ENCODE peak calls at places on chromosomes 7 and 10, in four cellular contexts. O is colonic mucosa, R is mucosa of descending colon, S is mammary epithelial cell. Z is an unnamed sample.
A peak's percentile ranks its signal among the peaks of the same experiment; 100 is the strongest.

GRCh38 chr10:51137741-51138529 is 63.6 kb downstream of the PRKG1 start:
- DNase-seq in O (no peak), R (no peak), S (peak; percentile 50), Z (no peak)

GRCh38 chr10:63007112-63007511 is 126.0 kb upstream of the NRBF2 start:
- DNase-seq in O (no peak), R (no peak), S (no peak), Z (no peak)

GRCh38 chr10:10826125-10826524 is 191.5 kb upstream of the CELF2 start:
- DNase-seq in O (no peak), R (no peak), S (peak; percentile 81), Z (peak; percentile 30)

GRCh38 chr10:43262043-43262901 is 4.6 kb downstream of the RASGEF1A start:
- DNase-seq in O (peak; percentile 16), R (no peak), S (no peak), Z (no peak)

GRCh38 chr7:121278120-121279021 is 50.4 kb upstream of the WNT16 start:
- DNase-seq in O (no peak), R (no peak), S (peak; percentile 74), Z (no peak)

GRCh38 chr10:59240581-59241183 is 64.2 kb downstream of the PHYHIPL start:
- DNase-seq in O (peak; percentile 23), R (no peak), S (peak; percentile 16), Z (peak; percentile 24)

GRCh38 chr7:74718336-74718735 is 55.5 kb upstream of the NCF1 start:
- DNase-seq in O (no peak), R (no peak), S (peak; percentile 5), Z (no peak)

GRCh38 chr7:18020138-18020715 is 7.4 kb downstream of the PRPS1L1 start:
- DNase-seq in O (peak; percentile 21), R (no peak), S (no peak), Z (no peak)

GRCh38 chr7:143176128-143176527 is 7.1 kb upstream of the TAS2R39 start:
- DNase-seq in O (no peak), R (no peak), S (no peak), Z (no peak)

GRCh38 chr7:150324366-150324961 is 1.1 kb upstream of the ACTR3C start:
- DNase-seq in O (peak; percentile 69), R (peak; percentile 57), S (no peak), Z (no peak)
- H3K4me3 ChIP-seq in O (peak overlapping the region; percentile 74), R (no peak overlapping the region), S (no peak overlapping the region), Z (peak overlapping the region; percentile 42)

DNA sequence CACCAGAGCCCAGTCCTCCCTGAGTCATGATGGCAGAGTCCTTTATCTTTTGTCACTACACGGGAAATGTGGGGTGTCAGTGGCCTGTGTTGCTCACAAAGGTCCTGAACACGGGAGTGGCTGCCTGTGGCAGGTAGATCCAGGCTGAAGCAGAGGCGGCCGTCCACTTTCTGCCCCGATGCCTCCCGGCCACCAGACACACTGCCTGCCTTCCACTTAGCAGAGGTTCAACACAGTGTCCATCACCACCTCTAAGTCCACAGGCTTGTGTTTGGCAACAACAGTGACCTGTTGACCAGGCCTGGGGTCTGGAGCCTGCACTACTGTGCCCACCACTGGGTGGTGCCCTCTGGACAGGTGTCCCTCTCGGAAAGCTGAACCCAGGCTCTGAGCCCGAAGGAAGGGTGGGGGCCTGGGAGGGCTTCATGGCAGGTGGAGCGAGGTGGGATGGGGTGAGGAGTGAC is 49.9 kb upstream of the CAMK2B start:
- DNase-seq in O (no peak), R (no peak), S (no peak), Z (no peak)
- TF ChIP-seq CTCF in O (no peak), R (no peak), S (peak; percentile 2), Z (peak; percentile 7)

GRCh38 chr10:77711683-77712049 is 74.1 kb upstream of the KCNMA1 start:
- DNase-seq in O (no peak), R (no peak), S (no peak), Z (no peak)
- H3K4me3 ChIP-seq in O (no peak overlapping the region), R (no peak overlapping the region), S (no peak overlapping the region), Z (no peak overlapping the region)

DNA sequence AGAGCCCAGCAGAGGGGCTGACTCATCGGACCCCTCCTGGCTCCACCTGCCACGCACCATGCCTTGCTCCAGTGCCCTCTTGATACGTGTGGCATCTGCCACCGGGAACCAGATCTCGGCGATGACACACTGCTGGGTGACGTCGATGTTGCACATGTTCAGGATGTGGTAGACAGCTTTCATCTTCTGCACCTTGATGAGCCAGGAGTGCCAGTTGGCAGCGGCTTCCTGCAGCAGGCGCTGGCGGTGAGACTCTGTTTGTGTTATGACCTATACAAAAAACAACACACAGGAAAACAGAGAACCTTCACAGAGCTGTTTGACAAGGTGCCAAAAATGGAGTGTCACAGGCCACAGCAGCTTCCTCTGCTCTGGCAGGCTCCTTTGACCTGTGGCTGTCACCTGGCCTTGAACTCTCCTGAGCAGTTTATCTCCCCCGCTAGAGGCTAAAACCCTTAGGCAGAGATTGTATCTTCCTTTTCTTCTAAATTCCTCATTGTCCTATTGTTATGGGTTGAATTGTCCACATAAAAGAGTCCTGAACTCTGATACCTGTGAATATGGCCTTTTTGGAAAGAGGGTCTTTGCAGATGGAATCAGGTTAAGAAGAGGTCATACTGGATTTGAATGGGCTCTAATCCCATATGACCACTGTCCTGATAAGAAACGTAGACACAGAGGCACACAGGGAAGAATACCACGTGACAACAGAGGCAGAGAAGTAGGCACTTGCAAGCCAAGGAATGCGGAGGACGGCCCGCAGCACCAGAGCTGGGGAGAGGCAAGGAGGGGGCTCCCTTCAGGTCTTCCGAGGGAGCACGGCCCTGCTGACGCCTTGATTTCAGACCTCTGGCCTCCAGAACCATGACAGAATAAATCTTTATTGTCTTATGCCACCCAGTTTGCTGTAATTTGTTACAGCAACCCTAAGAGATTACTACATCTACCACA is 45.0 kb upstream of the TMEM213 start:
- DNase-seq in O (peak; percentile 23), R (peak; percentile 85), S (peak; percentile 95), Z (peak; percentile 16)
- TF ChIP-seq CTCF in O (no peak), R (no peak), S (no peak), Z (no peak)

GRCh38 chr10:4677296-4678021 is 148.5 kb upstream of the AKR1E2 start:
- DNase-seq in O (no peak), R (no peak), S (peak; percentile 94), Z (no peak)
- H3K4me3 ChIP-seq in O (no peak overlapping the region), R (no peak overlapping the region), S (peak overlapping the region; percentile 61), Z (no peak overlapping the region)

GRCh38 chr10:35574924-35575352 is 30.2 kb upstream of the GJD4 start:
- DNase-seq in O (no peak), R (no peak), S (no peak), Z (peak; percentile 5)
- TF ChIP-seq CTCF in O (no peak), R (no peak), S (no peak), Z (peak; percentile 46)

Z was measured in HFF-Myc.